ENCODE peak calls at places on chromosomes 4 and X, in five cellular contexts. D is K562, J is GM12878, C is H1, S is HCT116. E is an unnamed sample.

GRCh38 chr4:155787113-155787710 is 28.4 kb downstream of the GUCY1B1 start:
- DNase-seq in D (peak; percentile 5), J (peak; percentile 19), C (no peak), S (peak; percentile 44), E (peak; percentile 9)

GRCh38 chr4:5955856-5956255 is 62.4 kb downstream of the C4orf50 start:
- DNase-seq in D (no peak), J (peak; percentile 7), C (no peak), S (no peak), E (no peak)

GRCh38 chr4:185472063-185472542 is 570 bp upstream of the CCDC110 start:
- DNase-seq in D (no peak), J (no peak), C (no peak), S (no peak), E (no peak)

GRCh38 chr4:119729815-119730643 is 101.4 kb upstream of the PDE5A start:
- DNase-seq in D (peak; percentile 0), J (no peak), C (no peak), S (peak; percentile 15), E (no peak)

GRCh38 chr4:147958459-147959065 is 226.7 kb downstream of the ARHGAP10 start:
- DNase-seq in D (no peak), J (no peak), C (no peak), S (no peak), E (no peak)

GRCh38 chrX:124249345-124249744 is 83.1 kb upstream of the TEX13D start:
- DNase-seq in D (no peak), J (no peak), C (no peak), S (no peak), E (no peak)

GRCh38 chr4:88159137-88159725 is 792 bp upstream of the ABCG2 start:
- DNase-seq in D (no peak), J (no peak), C (peak; percentile 47), S (peak; percentile 36), E (no peak)

GRCh38 chrX:30561191-30561590 is 16.4 kb downstream of the TASL start:
- DNase-seq in D (no peak), J (no peak), C (no peak), S (no peak), E (no peak)

GRCh38 chr4:124931050-124931449 is 218.5 kb upstream of the ANKRD50 start:
- DNase-seq in D (no peak), J (no peak), C (no peak), S (no peak), E (no peak)

GRCh38 chr4:129929984-129930383 is 834.0 kb downstream of the C4orf33 start:
- DNase-seq in D (no peak), J (no peak), C (no peak), S (no peak), E (no peak)

GRCh38 chr4:19748911-19749473 is 502.7 kb upstream of the SLIT2 start:
- DNase-seq in D (no peak), J (no peak), C (no peak), S (no peak), E (no peak)

GRCh38 chr4:25954293-25954904 is 40.4 kb downstream of the SMIM20 start:
- DNase-seq in D (peak; percentile 9), J (no peak), C (no peak), S (no peak), E (no peak)

GRCh38 chr4:82975792-82976191 is 34.8 kb downstream of the LIN54 start:
- DNase-seq in D (no peak), J (no peak), C (no peak), S (no peak), E (no peak)

DNA sequence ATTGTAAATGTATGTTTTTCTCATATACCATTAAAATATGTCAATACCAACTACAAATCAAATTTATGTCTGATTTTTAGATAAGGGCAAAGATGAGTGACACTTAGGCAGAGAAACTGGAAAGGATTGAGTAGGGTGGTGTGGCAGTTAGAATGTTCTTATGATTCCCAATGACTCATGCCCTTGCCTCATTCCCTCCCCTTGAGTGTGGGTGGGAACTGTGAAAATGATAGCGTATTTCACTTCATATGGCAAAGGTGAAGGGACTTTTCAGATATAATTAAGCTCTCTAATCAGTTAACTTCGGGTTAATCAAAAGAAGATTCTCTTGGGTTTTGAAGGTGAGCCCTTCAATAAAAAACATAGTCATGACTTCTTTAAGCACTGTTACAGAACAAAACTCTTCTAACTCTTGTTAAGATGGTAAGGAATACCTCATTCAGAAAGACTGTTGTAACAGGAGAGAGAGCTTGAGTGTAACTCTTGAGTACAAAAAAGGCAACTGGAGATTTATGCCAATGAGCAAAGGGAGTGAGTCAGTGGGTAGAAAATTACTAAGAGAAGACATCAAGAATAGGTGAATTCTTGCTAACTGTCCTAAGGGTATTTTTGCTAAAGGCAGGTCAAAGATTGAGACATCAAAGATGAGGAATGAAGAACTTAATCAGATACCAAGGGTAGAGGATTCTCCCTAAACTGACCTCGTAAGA is 329.5 kb downstream of the KCTD8 start:
- DNase-seq in D (no peak), J (no peak), C (no peak), S (no peak), E (no peak)
- TF ChIP-seq ZNF274 in D (no peak), J (no peak), C (no peak), S (no peak), E (no peak)

GRCh38 chrX:136353519-136354095 is 52.8 kb downstream of the ADGRG4 start:
- DNase-seq in D (no peak), J (no peak), C (no peak), S (peak; percentile 46), E (no peak)
- H3K9ac ChIP-seq in D (no peak overlapping the region), J (no peak overlapping the region), C (no peak overlapping the region), S (no peak overlapping the region), E (no peak overlapping the region)

DNA sequence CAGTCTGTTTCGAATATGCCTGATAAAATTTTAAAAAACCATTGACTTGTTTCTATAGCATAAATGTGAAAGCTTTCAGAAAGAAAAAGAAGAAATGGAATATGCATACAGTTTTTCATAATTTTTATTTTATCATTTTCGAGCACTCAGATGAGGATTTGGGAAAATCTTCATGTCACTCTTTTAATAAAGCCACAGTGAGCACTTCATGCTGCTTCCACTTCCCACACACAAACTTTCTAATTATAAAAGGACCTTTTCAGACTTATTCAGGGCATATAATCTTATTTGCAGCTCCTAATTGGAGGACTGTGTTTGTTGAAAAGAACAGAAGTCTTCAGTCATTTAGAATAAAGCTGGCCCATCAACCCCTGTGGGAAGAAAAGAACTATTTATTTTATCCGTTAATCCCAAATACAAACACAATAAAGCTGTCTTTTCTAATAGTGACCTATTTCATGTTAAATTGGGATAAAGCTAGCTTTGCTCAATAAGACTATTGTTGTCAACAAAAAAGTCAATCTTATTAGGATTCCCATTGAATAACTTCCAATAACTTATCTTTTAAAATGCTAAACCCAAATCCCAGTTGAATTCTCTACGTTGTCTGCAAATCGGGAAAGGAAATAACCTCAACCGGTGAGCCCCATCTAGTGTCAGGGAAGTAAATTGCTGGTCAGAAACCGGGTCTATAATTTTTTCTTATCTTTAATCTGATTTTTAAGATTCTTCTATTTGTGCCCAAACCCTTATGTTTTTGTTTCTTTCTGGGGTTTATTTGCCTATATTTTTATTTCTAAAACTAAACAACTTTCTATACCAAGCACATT is 211.5 kb downstream of the PDGFRA start:
- DNase-seq in D (peak; percentile 19), J (no peak), C (no peak), S (peak; percentile 29), E (no peak)
- TF ChIP-seq ZNF274 in D (no peak), J (no peak), C (no peak), S (no peak), E (no peak)

GRCh38 chr4:85777908-85778808 is 303.2 kb downstream of the ARHGAP24 start:
- DNase-seq in D (no peak), J (peak; percentile 59), C (no peak), S (no peak), E (no peak)
- H3K9ac ChIP-seq in D (no peak overlapping the region), J (no peak overlapping the region), C (no peak overlapping the region), S (no peak overlapping the region), E (no peak overlapping the region)